ENCODE peak calls at places on chromosomes 5 and 9, in five cellular contexts. W is GM12891, R is GM12878, C is SK-N-SH, B is H1. P is an unnamed sample.
A peak's percentile ranks its signal among the peaks of the same experiment; 100 is the strongest.

GRCh38 chr9:92404437-92404836 is at the start of gene OGN:
- DNase-seq in C (no peak), B (no peak), R (no peak), W (no peak), P (no peak)

GRCh38 chr5:72346396-72346795 is 26.2 kb downstream of the PTCD2 start:
- DNase-seq in W (no peak), C (no peak), R (no peak), B (no peak), P (no peak)

GRCh38 chr9:82101475-82101874 is 112.9 kb downstream of the SPATA31D1 start:
- DNase-seq in W (no peak), B (no peak), R (no peak), C (no peak), P (no peak)

GRCh38 chr9:77433675-77434445 is 214.3 kb downstream of the GNA14 start:
- DNase-seq in B (no peak), R (no peak), C (peak; percentile 85), W (peak; percentile 48), P (peak; percentile 50)

GRCh38 chr5:109455598-109456096 is 45.9 kb upstream of the PJA2 start:
- DNase-seq in R (peak; percentile 45), C (peak; percentile 10), B (no peak), W (peak; percentile 29), P (peak; percentile 26)

GRCh38 chr9:17531642-17532254 is 47.1 kb upstream of the SH3GL2 start:
- DNase-seq in W (peak; percentile 11), B (peak; percentile 73), R (no peak), C (peak; percentile 59), P (no peak)

GRCh38 chr5:140400730-140401361 is 787 bp upstream of the ANKHD1 start:
- DNase-seq in B (peak; percentile 93), C (peak; percentile 89), R (peak; percentile 95), W (peak; percentile 75), P (peak; percentile 74)

GRCh38 chr5:44332360-44332971 is 56.8 kb downstream of the FGF10 start:
- DNase-seq in B (no peak), W (no peak), C (peak; percentile 8), R (no peak), P (no peak)

GRCh38 chr5:11050596-11051304 is 289.7 kb upstream of the DAP start:
- DNase-seq in W (no peak), R (no peak), C (no peak), B (no peak), P (no peak)

GRCh38 chr9:110069326-110070248 is 138.4 kb downstream of the C9orf152 start:
- DNase-seq in C (no peak), B (no peak), W (no peak), R (no peak), P (no peak)

GRCh38 chr9:96565684-96566360 is 53.8 kb downstream of the CDC14B start:
- DNase-seq in W (no peak), R (no peak), C (no peak), B (no peak), P (no peak)

GRCh38 chr5:137641148-137641547 is 94.7 kb downstream of the KLHL3 start:
- DNase-seq in R (no peak), W (no peak), C (no peak), B (no peak), P (no peak)

GRCh38 chr5:41404757-41405156 is 105.6 kb downstream of the PLCXD3 start:
- DNase-seq in C (no peak), B (no peak), W (no peak), R (no peak), P (no peak)
- TF ChIP-seq POLR2AphosphoS5 in C (no peak), B (no peak), W (no peak), R (no peak), P (no peak)

GRCh38 chr5:42487821-42488220 is 64.6 kb downstream of the GHR start:
- DNase-seq in C (no peak), R (no peak), B (no peak), W (no peak), P (no peak)

GRCh38 chr5:42487077-42487476 is 63.8 kb downstream of the GHR start:
- DNase-seq in C (no peak), W (no peak), R (no peak), B (no peak), P (no peak)

GRCh38 chr5:42483472-42484154 is 60.4 kb downstream of the GHR start:
- DNase-seq in C (no peak), W (no peak), R (no peak), B (no peak), P (no peak)
- TF ChIP-seq TAF1 in C (no peak), W (no peak), R (no peak), B (no peak), P (no peak)

DNA sequence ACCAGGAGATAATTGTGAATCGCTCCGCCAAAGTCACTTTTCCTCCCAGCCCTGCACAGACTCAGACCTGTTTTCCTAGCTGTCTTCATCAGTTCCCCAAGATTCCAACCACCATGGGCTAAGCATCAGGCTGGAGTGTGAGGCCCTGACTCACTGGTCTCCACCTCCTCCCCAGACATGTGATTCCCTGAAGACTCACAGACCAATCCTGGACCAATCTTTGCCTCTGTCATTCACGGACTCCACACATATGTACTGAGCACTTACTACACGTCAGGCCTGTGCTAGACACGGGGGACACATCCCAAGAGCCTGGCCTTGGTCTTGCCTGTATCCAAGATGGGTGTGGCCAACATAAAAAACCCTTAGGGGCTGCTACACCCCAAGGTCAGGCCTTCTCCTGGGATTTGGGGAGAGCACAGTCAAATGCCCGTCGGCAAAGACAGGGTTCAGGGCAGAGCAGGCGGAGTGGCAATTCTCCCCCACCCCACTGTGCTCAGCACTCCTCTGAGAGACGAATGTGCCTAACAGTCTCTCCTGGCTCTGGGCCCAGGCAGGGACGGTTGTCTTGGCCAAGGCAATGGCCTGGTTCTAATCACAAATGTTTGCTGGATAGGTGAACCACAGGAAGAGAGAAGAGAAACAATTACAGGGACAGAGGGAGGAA is 11.9 kb downstream of the EEIG1 start:
- DNase-seq in B (no peak), W (no peak), C (peak; percentile 51), R (no peak), P (no peak)
- TF ChIP-seq POLR2AphosphoS5 in B (no peak), W (no peak), C (no peak), R (no peak), P (no peak)

GRCh38 chr9:120531683-120532300 is 48.2 kb downstream of the CDK5RAP2 start:
- DNase-seq in C (peak; percentile 42), B (peak; percentile 52), R (no peak), W (no peak), P (no peak)
- TF ChIP-seq TAF1 in C (no peak), B (no peak), R (no peak), W (no peak), P (no peak)

DNA sequence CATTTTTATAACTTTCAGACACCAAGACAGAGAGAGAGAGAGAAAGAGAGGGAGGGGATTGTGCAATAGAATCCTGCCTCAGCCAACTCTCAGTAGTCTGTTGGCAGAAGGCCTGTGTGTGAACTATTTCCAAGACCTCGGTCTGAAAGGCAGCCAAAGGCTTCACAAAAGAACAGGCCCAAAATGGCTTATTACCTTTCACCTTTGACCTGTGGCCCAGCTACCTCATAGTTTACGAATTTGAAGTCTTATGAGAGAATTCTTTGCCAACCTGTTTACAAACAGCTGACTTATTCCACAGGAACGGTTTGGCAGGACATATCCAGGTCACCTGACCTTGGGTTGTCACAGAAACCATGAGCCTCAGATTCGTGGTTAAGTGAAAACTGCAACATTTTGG is 48.6 kb downstream of the NR2F1-AS1 start:
- DNase-seq in R (no peak), B (no peak), W (no peak), C (no peak), P (no peak)
- TF ChIP-seq POLR2AphosphoS5 in R (no peak), B (no peak), W (no peak), C (no peak), P (no peak)

GRCh38 chr9:129177791-129178578 is at the start of gene IER5L:
- DNase-seq in W (peak; percentile 99), B (peak; percentile 97), C (peak; percentile 99), R (no peak), P (peak; percentile 99)

GRCh38 chr9:129177443-129177790 is 644 bp downstream of the IER5L start:
- DNase-seq in R (no peak), C (peak; percentile 77), B (peak; percentile 79), W (no peak), P (no peak)

GRCh38 chr9:129176786-129177442 is 1.1 kb downstream of the IER5L start:
- DNase-seq in B (peak; percentile 64), R (no peak), C (peak; percentile 75), W (no peak), P (no peak)

GRCh38 chr9:129178983-129179382 is 922 bp upstream of the IER5L start:
- DNase-seq in W (no peak), B (peak; percentile 85), R (no peak), C (no peak), P (no peak)

DNA sequence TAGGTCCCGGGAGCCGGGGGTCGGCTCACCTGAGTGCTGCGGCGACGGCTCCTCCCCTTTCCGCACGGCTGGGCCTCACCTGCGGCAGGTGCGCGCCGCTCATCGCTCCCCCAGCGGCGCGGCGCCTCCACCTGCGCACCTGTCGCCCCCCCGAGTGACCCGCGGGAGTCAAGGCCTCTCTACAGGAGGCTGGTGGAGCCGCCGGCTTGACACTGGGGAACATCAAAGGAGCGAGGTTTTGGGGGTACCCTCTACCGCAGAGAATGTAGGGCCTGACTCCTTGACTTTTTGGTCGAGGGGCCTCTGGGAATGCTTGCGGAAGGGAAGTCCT is 483 bp upstream of the IER5L start:
- DNase-seq in W (no peak), C (no peak), R (no peak), B (no peak), P (no peak)
- TF ChIP-seq TAF1 in W (no peak), C (no peak), R (no peak), B (no peak), P (no peak)

GRCh38 chr5:150155258-150156032 is at the start of gene PDGFRB:
- DNase-seq in C (peak; percentile 88), R (no peak), B (peak; percentile 79), W (peak; percentile 67), P (peak; percentile 71)
- TF ChIP-seq POLR2AphosphoS5 in C (peak; percentile 77), R (no peak), B (no peak), W (no peak), P (no peak)

GRCh38 chr5:179526978-179527377 is 23.4 kb upstream of the RUFY1 start:
- DNase-seq in C (no peak), B (no peak), R (no peak), W (no peak), P (no peak)

GRCh38 chr5:179533024-179533423 is 17.3 kb upstream of the RUFY1 start:
- DNase-seq in C (no peak), W (no peak), B (no peak), R (no peak), P (no peak)

GRCh38 chr5:179533907-179534306 is 16.4 kb upstream of the RUFY1 start:
- DNase-seq in W (no peak), C (no peak), R (no peak), B (no peak), P (no peak)

GRCh38 chr5:179534431-179534830 is 15.9 kb upstream of the RUFY1 start:
- DNase-seq in R (no peak), B (no peak), C (no peak), W (peak; percentile 32), P (no peak)

GRCh38 chr5:179530069-179530998 is 20.0 kb upstream of the RUFY1 start:
- DNase-seq in B (peak; percentile 79), W (peak; percentile 72), R (no peak), C (no peak), P (peak; percentile 80)
- TF ChIP-seq TAF1 in B (peak; percentile 30), W (no peak), R (peak; percentile 45), C (no peak), P (peak; percentile 42)

DNA sequence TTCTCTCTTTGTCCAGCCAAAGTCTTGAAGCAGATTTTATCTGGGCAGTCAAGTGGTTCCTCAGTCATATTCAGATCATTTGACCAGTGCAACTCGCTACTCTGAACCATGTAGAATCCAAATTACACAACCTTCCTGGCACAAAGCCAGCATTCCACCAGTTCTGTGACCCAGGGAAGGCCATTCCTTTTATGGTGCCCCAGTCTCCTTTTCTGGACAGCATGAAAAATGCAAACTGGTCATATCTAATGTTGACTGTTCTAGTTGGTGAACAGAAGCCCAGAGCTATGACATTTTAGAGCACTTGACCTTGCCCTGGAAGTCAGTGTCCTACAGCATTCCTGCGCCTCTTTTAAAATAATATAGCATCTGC is 364.6 kb downstream of the BRINP1 start:
- DNase-seq in B (no peak), R (no peak), C (no peak), W (no peak), P (no peak)
- TF ChIP-seq POLR2AphosphoS5 in B (no peak), R (no peak), C (no peak), W (no peak), P (no peak)

P was measured in GM12892.